ENCODE peak calls at places on chromosomes 5 and 9, in ten cellular contexts. M is mesendoderm, X is H9, F is PC-9, D is GM23338, P is IMR-90, A is mammary epithelial cell, R is A549, H is HCT116, W is neuronal stem cell. N is an unnamed sample.
A peak's percentile ranks its signal among the peaks of the same experiment; 100 is the strongest.

GRCh38 chr5:74916831-74917710 is 50.9 kb upstream of the FAM169A start:
- DNase-seq in X (no peak), F (peak; percentile 98), W (no peak), D (no peak), H (no peak), M (no peak), R (peak; percentile 83), P (peak; percentile 48), A (peak; percentile 45), N (peak; percentile 20)

GRCh38 chr9:35611230-35611797 is 6.3 kb downstream of the TESK1 start:
- DNase-seq in W (no peak), M (peak; percentile 59), H (peak; percentile 13), R (peak; percentile 53), A (peak; percentile 12), X (peak; percentile 58), D (peak; percentile 80), F (no peak), P (peak; percentile 35), N (peak; percentile 19)

GRCh38 chr9:134136117-134136996 is 475 bp downstream of the WDR5 start:
- DNase-seq in P (peak; percentile 13), H (no peak), R (no peak), F (no peak), A (peak; percentile 19), W (peak; percentile 24), M (peak; percentile 51), D (peak; percentile 51), X (no peak), N (no peak)

GRCh38 chr9:108322326-108323098 is 533.3 kb downstream of the ACTL7B start:
- DNase-seq in M (no peak), R (no peak), P (no peak), D (no peak), F (no peak), A (peak; percentile 39), H (no peak), X (no peak), W (no peak), N (no peak)

GRCh38 chr5:132475531-132475930 is 15.0 kb downstream of the IRF1 start:
- DNase-seq in D (no peak), R (no peak), A (no peak), F (no peak), H (no peak), M (no peak), W (no peak), P (no peak), X (no peak), N (no peak)

GRCh38 chr5:28014779-28015178 is 976.4 kb upstream of the CDH9 start:
- DNase-seq in R (peak; percentile 47), P (no peak), M (peak; percentile 58), H (peak; percentile 3), X (no peak), W (no peak), F (peak; percentile 44), A (peak; percentile 21), D (peak; percentile 68), N (no peak)

GRCh38 chr9:19085295-19085694 is 17.4 kb downstream of the HAUS6 start:
- DNase-seq in A (no peak), P (no peak), F (no peak), D (peak; percentile 82), H (peak; percentile 22), W (no peak), X (no peak), R (peak; percentile 23), M (peak; percentile 59), N (no peak)

GRCh38 chr5:161094411-161094810 is 242.4 kb upstream of the ATP10B start:
- DNase-seq in W (no peak), D (no peak), R (no peak), P (peak; percentile 3), M (no peak), F (no peak), A (peak; percentile 43), X (no peak), H (no peak), N (peak; percentile 81)

GRCh38 chr9:133499892-133500270 is 21.0 kb upstream of the SLC2A6 start:
- DNase-seq in X (no peak), P (no peak), D (no peak), A (no peak), M (no peak), W (no peak), R (no peak), F (no peak), H (no peak), N (no peak)

GRCh38 chr9:136093331-136093986 is 1.6 kb downstream of the NACC2 start:
- DNase-seq in P (no peak), A (no peak), M (peak; percentile 23), H (no peak), R (peak; percentile 51), D (no peak), F (no peak), W (no peak), X (no peak), N (no peak)

GRCh38 chr9:69919461-69920061 is 98.9 kb downstream of the CFAP95 start:
- DNase-seq in F (peak; percentile 54), D (peak; percentile 84), M (peak; percentile 60), A (peak; percentile 45), X (no peak), H (peak; percentile 29), R (peak; percentile 59), P (peak; percentile 74), W (peak; percentile 35), N (peak; percentile 47)

GRCh38 chr5:141412853-141413539 is at the start of gene PCDHGA10:
- DNase-seq in W (peak; percentile 18), R (no peak), M (peak; percentile 87), X (peak; percentile 73), H (peak; percentile 71), P (peak; percentile 80), A (peak; percentile 34), F (peak; percentile 58), D (peak; percentile 92), N (peak; percentile 47)

GRCh38 chr5:77146896-77147295 is 59.8 kb upstream of the ZBED3 start:
- DNase-seq in X (no peak), D (no peak), F (no peak), A (no peak), M (no peak), P (no peak), W (no peak), H (no peak), R (no peak), N (no peak)
- H3K4me2 ChIP-seq in X (no peak overlapping the region), D (no peak overlapping the region), F (no peak overlapping the region), A (no peak overlapping the region), M (no peak overlapping the region), P (no peak overlapping the region), W (no peak overlapping the region), H (no peak overlapping the region), R (no peak overlapping the region), N (no peak overlapping the region)

GRCh38 chr5:177372534-177372896 is 11.7 kb upstream of the SLC34A1 start:
- DNase-seq in M (no peak), D (no peak), X (no peak), W (no peak), P (no peak), R (no peak), A (no peak), F (no peak), H (no peak), N (no peak)

GRCh38 chr5:177371705-177372533 is 12.3 kb upstream of the SLC34A1 start:
- DNase-seq in P (no peak), M (no peak), A (no peak), X (no peak), D (no peak), H (no peak), F (no peak), W (no peak), R (no peak), N (no peak)

GRCh38 chr5:177374211-177374610 is 10.0 kb upstream of the SLC34A1 start:
- DNase-seq in X (no peak), M (no peak), R (no peak), F (no peak), D (no peak), W (no peak), P (no peak), H (no peak), A (peak; percentile 23), N (no peak)

GRCh38 chr5:177373806-177374205 is 10.4 kb upstream of the SLC34A1 start:
- DNase-seq in D (peak; percentile 73), A (no peak), M (peak; percentile 37), W (no peak), P (no peak), R (no peak), H (no peak), F (no peak), X (peak; percentile 65), N (no peak)

DNA sequence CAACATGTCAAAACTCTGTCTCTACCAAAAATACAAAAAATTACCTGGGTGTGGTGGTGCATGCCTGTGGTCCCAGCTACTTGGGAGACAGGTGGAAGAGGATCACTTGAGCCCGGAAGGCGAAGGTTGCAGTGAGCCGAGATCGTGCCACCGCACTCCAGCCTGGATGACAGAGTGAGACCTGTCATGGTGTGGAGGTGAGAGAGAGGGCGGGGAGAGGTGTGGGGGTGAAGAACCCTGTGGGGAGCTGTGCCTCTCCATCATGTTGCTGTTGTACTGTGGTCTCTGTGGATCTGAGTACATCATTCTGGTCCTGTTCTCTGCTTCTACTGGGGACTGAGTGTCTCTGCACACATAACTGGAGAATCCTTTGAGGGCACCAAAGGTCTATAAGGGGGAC is 11.3 kb upstream of the SLC34A1 start:
- DNase-seq in M (no peak), D (no peak), W (no peak), R (no peak), H (no peak), P (no peak), A (no peak), F (no peak), X (no peak), N (no peak)
- H3K4me1 ChIP-seq in M (peaks cover 6% of the 10 kb centered on the region), D (peaks cover 32% of the 10 kb centered on the region), W (peaks cover 6% of the 10 kb centered on the region), R (peaks cover 17% of the 10 kb centered on the region), H (peaks cover 34% of the 10 kb centered on the region), P (peaks cover 2% of the 10 kb centered on the region), A (peaks cover 5% of the 10 kb centered on the region), F (peaks cover 11% of the 10 kb centered on the region), X (peaks cover 6% of the 10 kb centered on the region), N (peaks cover 6% of the 10 kb centered on the region)

DNA sequence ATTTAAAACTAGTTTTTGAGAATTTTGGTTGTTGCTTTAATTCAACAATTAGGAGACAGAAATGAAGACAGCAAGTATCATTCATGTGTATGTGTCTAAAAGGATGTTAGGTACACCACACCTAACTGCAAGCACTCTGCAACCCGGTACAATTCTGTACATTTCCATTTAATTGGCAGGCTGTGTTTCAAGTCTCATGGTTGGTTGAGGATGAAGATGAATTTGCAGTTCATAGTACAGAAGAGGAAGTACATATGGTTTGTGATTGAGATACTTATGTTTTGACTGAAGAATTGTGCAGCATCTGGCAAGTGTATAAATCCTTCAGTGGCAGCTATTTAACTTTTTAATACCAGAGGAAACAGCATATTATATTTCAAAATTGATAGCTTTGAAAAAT is 628.7 kb upstream of the ZNF608 start:
- DNase-seq in X (no peak), M (no peak), P (no peak), H (no peak), R (no peak), A (no peak), D (no peak), F (no peak), W (no peak), N (no peak)
- H3K4me2 ChIP-seq in X (no peak overlapping the region), M (no peak overlapping the region), P (no peak overlapping the region), H (no peak overlapping the region), R (no peak overlapping the region), A (no peak overlapping the region), D (no peak overlapping the region), F (no peak overlapping the region), W (no peak overlapping the region), N (no peak overlapping the region)

DNA sequence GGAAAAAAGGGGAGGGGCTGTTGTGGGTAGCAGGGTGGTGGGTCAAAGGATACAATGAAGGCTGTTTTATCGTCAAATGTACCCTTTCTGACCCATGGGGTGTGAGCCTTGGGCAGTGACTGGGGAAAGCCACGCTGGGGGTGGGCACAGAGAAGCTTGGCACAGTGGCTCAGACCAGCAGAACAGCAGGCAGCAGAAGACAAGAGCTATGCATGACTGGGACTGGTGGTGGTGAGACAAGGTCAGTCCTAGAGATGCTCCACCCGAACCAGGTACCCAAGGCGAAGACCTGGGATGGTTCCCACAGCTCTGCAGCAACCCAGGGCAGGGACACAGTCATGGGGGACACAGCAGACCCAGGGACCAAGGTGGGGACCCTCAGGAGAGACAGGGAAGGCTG is 38.3 kb downstream of the BICD2 start:
- DNase-seq in D (no peak), P (no peak), R (no peak), A (no peak), H (no peak), M (no peak), F (no peak), X (no peak), W (no peak), N (no peak)
- H3K4me1 ChIP-seq in D (no peaks in the 10 kb centered on the region), P (peaks cover 3% of the 10 kb centered on the region), R (no peaks in the 10 kb centered on the region), A (peaks cover 30% of the 10 kb centered on the region), H (no peaks in the 10 kb centered on the region), M (no peaks in the 10 kb centered on the region), F (no peaks in the 10 kb centered on the region), X (no peaks in the 10 kb centered on the region), W (peaks cover 8% of the 10 kb centered on the region), N (peaks cover 19% of the 10 kb centered on the region)